ENCODE peak calls at places on chromosome 6, in five cellular contexts. L, D, F, U and P are unnamed samples.

GRCh38 chr6:128239898-128240509 is 280.4 kb downstream of the PTPRK start:
- DNase-seq in L (no peak), D (no peak), F (no peak), U (no peak), P (no peak)

GRCh38 chr6:1798303-1798964 is 188.7 kb downstream of the FOXC1 start:
- DNase-seq in L (no peak), D (no peak), F (no peak), U (no peak), P (no peak)

GRCh38 chr6:139376604-139377218 is 2.3 kb upstream of the CITED2 start:
- DNase-seq in L (no peak), D (no peak), F (no peak), U (peak), P (peak)

GRCh38 chr6:25088513-25088912 is 152.8 kb upstream of the RIPOR2 start:
- DNase-seq in L (no peak), D (no peak), F (no peak), U (peak), P (peak)

GRCh38 chr6:139640453-139640852 is 266.0 kb upstream of the CITED2 start:
- DNase-seq in L (no peak), D (no peak), F (no peak), U (no peak), P (no peak)

GRCh38 chr6:147947521-147947920 is 395.1 kb upstream of the SASH1 start:
- DNase-seq in L (no peak), D (no peak), F (no peak), U (no peak), P (no peak)

GRCh38 chr6:144467153-144467762 is 182.1 kb downstream of the UTRN start:
- DNase-seq in L (no peak), D (no peak), F (no peak), U (no peak), P (peak)

GRCh38 chr6:31010393-31011060 is at the start of gene MUC22:
- DNase-seq in L (no peak), D (no peak), F (no peak), U (peak), P (peak)

GRCh38 chr6:73566954-73567591 is 46.2 kb upstream of the EEF1A1 start:
- DNase-seq in L (peak), D (no peak), F (no peak), U (no peak), P (no peak)

GRCh38 chr6:41275489-41275888 is 11.0 kb downstream of the TREM1 start:
- DNase-seq in L (no peak), D (no peak), F (no peak), U (no peak), P (no peak)

GRCh38 chr6:73028893-73029450 is 196.3 kb downstream of the KHDC1L start:
- DNase-seq in L (no peak), D (no peak), F (no peak), U (no peak), P (no peak)

GRCh38 chr6:169723991-169724553 is at the start of gene PHF10:
- DNase-seq in L (peak), D (peak), F (no peak), U (no peak), P (no peak)

GRCh38 chr6:40678941-40679340 is 91.8 kb upstream of the LRFN2 start:
- DNase-seq in L (no peak), D (no peak), F (no peak), U (no peak), P (no peak)

GRCh38 chr6:145115638-145116037 is 619.7 kb downstream of the EPM2A start:
- DNase-seq in L (no peak), D (no peak), F (no peak), U (no peak), P (no peak)

GRCh38 chr6:145148392-145149175 is 586.7 kb downstream of the EPM2A start:
- DNase-seq in L (peak), D (no peak), F (no peak), U (peak), P (peak)

GRCh38 chr6:116531675-116532570 is 13.6 kb downstream of the TRAPPC3L start:
- DNase-seq in L (peak), D (peak), F (peak), U (peak), P (no peak)

GRCh38 chr6:159168536-159169192 is 536 bp upstream of the FNDC1 start:
- DNase-seq in L (peak), D (peak), F (no peak), U (no peak), P (no peak)

GRCh38 chr6:24936641-24937317 is 1.0 kb upstream of the RIPOR2 start:
- DNase-seq in L (no peak), D (no peak), F (no peak), U (no peak), P (no peak)

GRCh38 chr6:137808191-137808590 is 58.9 kb upstream of the TNFAIP3 start:
- DNase-seq in L (no peak), D (no peak), F (no peak), U (peak), P (peak)

GRCh38 chr6:137115653-137116052 is 57.8 kb downstream of the IL22RA2 start:
- DNase-seq in L (no peak), D (no peak), F (peak), U (no peak), P (no peak)

GRCh38 chr6:144931172-144932035 is 646.3 kb downstream of the UTRN start:
- DNase-seq in L (peak), D (no peak), F (peak), U (peak), P (no peak)

GRCh38 chr6:55175078-55175777 is 913 bp downstream of the HCRTR2 start:
- DNase-seq in L (no peak), D (no peak), F (no peak), U (no peak), P (no peak)

GRCh38 chr6:28211840-28212509 is 13.1 kb upstream of the ZSCAN9 start:
- DNase-seq in L (no peak), D (peak), F (no peak), U (no peak), P (no peak)

GRCh38 chr6:43306086-43306485 is 2.5 kb downstream of the CRIP3 start:
- DNase-seq in L (no peak), D (no peak), F (no peak), U (no peak), P (no peak)

GRCh38 chr6:163701761-163702160 is 287.2 kb downstream of the QKI start:
- DNase-seq in L (no peak), D (no peak), F (no peak), U (no peak), P (no peak)

GRCh38 chr6:37501632-37502466 is 2.2 kb upstream of the CCDC167 start:
- DNase-seq in L (no peak), D (no peak), F (no peak), U (no peak), P (no peak)

GRCh38 chr6:32442977-32443552 is 3.4 kb downstream of the HLA-DRA start:
- DNase-seq in L (no peak), D (no peak), F (no peak), U (no peak), P (no peak)

GRCh38 chr6:145241039-145241438 is 494.3 kb downstream of the EPM2A start:
- DNase-seq in L (no peak), D (no peak), F (no peak), U (peak), P (peak)

GRCh38 chr6:38495511-38495910 is 144.2 kb downstream of the BTBD9 start:
- DNase-seq in L (no peak), D (no peak), F (no peak), U (no peak), P (no peak)

GRCh38 chr6:24844903-24845302 is 46.2 kb upstream of the ARMH2 start:
- DNase-seq in L (no peak), D (no peak), F (no peak), U (no peak), P (no peak)

GRCh38 chr6:111721677-111722219 is 116.1 kb upstream of the TRAF3IP2 start:
- DNase-seq in L (peak), D (peak), F (no peak), U (peak), P (no peak)